ENCODE peak calls at places on chromosomes 11 and 22, in four cellular contexts. One of them, this sample, is unnamed.

GRCh38 chr22:19187716-19188563 is 9.4 kb upstream of the SLC25A1 start:
- DNase-seq in G401: no peak
- DNase-seq in stimulated activated CD8-positive, alpha-beta memory T cell treated with anti-CD3 and anti-CD28 coated beads, Interleukin-4, amount 100 ng/mL, for 1 hour: no peak
- DNase-seq in heart left ventricle: no peak
- DNase-seq in this sample: no peak

GRCh38 chr11:62547691-62548281 is 1.2 kb upstream of the AHNAK start:
- DNase-seq in G401: peak
- DNase-seq in stimulated activated CD8-positive, alpha-beta memory T cell treated with anti-CD3 and anti-CD28 coated beads, Interleukin-4, amount 100 ng/mL, for 1 hour: no peak
- DNase-seq in heart left ventricle: peak
- DNase-seq in this sample: peak

GRCh38 chr11:47443028-47443700 is 5.8 kb downstream of the RAPSN start:
- DNase-seq in G401: peak
- DNase-seq in stimulated activated CD8-positive, alpha-beta memory T cell treated with anti-CD3 and anti-CD28 coated beads, Interleukin-4, amount 100 ng/mL, for 1 hour: no peak
- DNase-seq in heart left ventricle: no peak
- DNase-seq in this sample: no peak

GRCh38 chr22:22902247-22902962 is 14.8 kb downstream of the IGLL5 start:
- DNase-seq in G401: no peak
- DNase-seq in stimulated activated CD8-positive, alpha-beta memory T cell treated with anti-CD3 and anti-CD28 coated beads, Interleukin-4, amount 100 ng/mL, for 1 hour: no peak
- DNase-seq in heart left ventricle: no peak
- DNase-seq in this sample: no peak

GRCh38 chr11:26626346-26626745 is 54.3 kb upstream of the MUC15 start:
- DNase-seq in G401: no peak
- DNase-seq in stimulated activated CD8-positive, alpha-beta memory T cell treated with anti-CD3 and anti-CD28 coated beads, Interleukin-4, amount 100 ng/mL, for 1 hour: no peak
- DNase-seq in heart left ventricle: no peak
- DNase-seq in this sample: no peak

GRCh38 chr11:46336781-46337180 is 10.5 kb upstream of the DGKZ start:
- DNase-seq in G401: no peak
- DNase-seq in stimulated activated CD8-positive, alpha-beta memory T cell treated with anti-CD3 and anti-CD28 coated beads, Interleukin-4, amount 100 ng/mL, for 1 hour: no peak
- DNase-seq in heart left ventricle: no peak
- DNase-seq in this sample: no peak

GRCh38 chr11:75946531-75947530 is 131.8 kb downstream of the UVRAG start:
- DNase-seq in G401: peak
- DNase-seq in stimulated activated CD8-positive, alpha-beta memory T cell treated with anti-CD3 and anti-CD28 coated beads, Interleukin-4, amount 100 ng/mL, for 1 hour: no peak
- DNase-seq in heart left ventricle: peak
- DNase-seq in this sample: no peak

GRCh38 chr11:65961267-65962135 is at the start of gene SART1:
- DNase-seq in G401: peak
- DNase-seq in stimulated activated CD8-positive, alpha-beta memory T cell treated with anti-CD3 and anti-CD28 coated beads, Interleukin-4, amount 100 ng/mL, for 1 hour: peak
- DNase-seq in heart left ventricle: peak
- DNase-seq in this sample: peak

GRCh38 chr11:110184974-110185597 is 91.9 kb downstream of the ZC3H12C start:
- DNase-seq in G401: no peak
- DNase-seq in stimulated activated CD8-positive, alpha-beta memory T cell treated with anti-CD3 and anti-CD28 coated beads, Interleukin-4, amount 100 ng/mL, for 1 hour: no peak
- DNase-seq in heart left ventricle: no peak
- DNase-seq in this sample: no peak

GRCh38 chr22:42816339-42816738 is 40.7 kb downstream of the ARFGAP3 start:
- DNase-seq in G401: no peak
- DNase-seq in stimulated activated CD8-positive, alpha-beta memory T cell treated with anti-CD3 and anti-CD28 coated beads, Interleukin-4, amount 100 ng/mL, for 1 hour: no peak
- DNase-seq in heart left ventricle: no peak
- DNase-seq in this sample: no peak

GRCh38 chr22:27719535-27720227 is 81.9 kb downstream of the MN1 start:
- DNase-seq in G401: peak
- DNase-seq in stimulated activated CD8-positive, alpha-beta memory T cell treated with anti-CD3 and anti-CD28 coated beads, Interleukin-4, amount 100 ng/mL, for 1 hour: no peak
- DNase-seq in heart left ventricle: peak
- DNase-seq in this sample: no peak

GRCh38 chr11:111846640-111847039 is 24.7 kb downstream of the ALG9 start:
- DNase-seq in G401: peak
- DNase-seq in stimulated activated CD8-positive, alpha-beta memory T cell treated with anti-CD3 and anti-CD28 coated beads, Interleukin-4, amount 100 ng/mL, for 1 hour: no peak
- DNase-seq in heart left ventricle: no peak
- DNase-seq in this sample: no peak

GRCh38 chr11:20048246-20048645 is 112.0 kb downstream of the DBX1 start:
- DNase-seq in G401: no peak
- DNase-seq in stimulated activated CD8-positive, alpha-beta memory T cell treated with anti-CD3 and anti-CD28 coated beads, Interleukin-4, amount 100 ng/mL, for 1 hour: no peak
- DNase-seq in heart left ventricle: no peak
- DNase-seq in this sample: no peak

GRCh38 chr11:31160504-31161422 is 208.8 kb downstream of the DCDC1 start:
- DNase-seq in G401: no peak
- DNase-seq in stimulated activated CD8-positive, alpha-beta memory T cell treated with anti-CD3 and anti-CD28 coated beads, Interleukin-4, amount 100 ng/mL, for 1 hour: no peak
- DNase-seq in heart left ventricle: no peak
- DNase-seq in this sample: no peak

GRCh38 chr11:1401656-1402221 is 12.0 kb downstream of the BRSK2 start:
- DNase-seq in G401: no peak
- DNase-seq in stimulated activated CD8-positive, alpha-beta memory T cell treated with anti-CD3 and anti-CD28 coated beads, Interleukin-4, amount 100 ng/mL, for 1 hour: no peak
- DNase-seq in heart left ventricle: peak
- DNase-seq in this sample: no peak

GRCh38 chr11:57378166-57378565 is 2.8 kb downstream of the PRG3 start:
- DNase-seq in G401: no peak
- DNase-seq in stimulated activated CD8-positive, alpha-beta memory T cell treated with anti-CD3 and anti-CD28 coated beads, Interleukin-4, amount 100 ng/mL, for 1 hour: no peak
- DNase-seq in heart left ventricle: no peak
- DNase-seq in this sample: no peak

GRCh38 chr22:41844513-41844912 is 11.6 kb downstream of the SREBF2 start:
- DNase-seq in G401: no peak
- DNase-seq in stimulated activated CD8-positive, alpha-beta memory T cell treated with anti-CD3 and anti-CD28 coated beads, Interleukin-4, amount 100 ng/mL, for 1 hour: no peak
- DNase-seq in heart left ventricle: no peak
- DNase-seq in this sample: no peak

GRCh38 chr22:19753996-19754700 is 6.4 kb upstream of the TBX1 start:
- DNase-seq in G401: no peak
- DNase-seq in stimulated activated CD8-positive, alpha-beta memory T cell treated with anti-CD3 and anti-CD28 coated beads, Interleukin-4, amount 100 ng/mL, for 1 hour: no peak
- DNase-seq in heart left ventricle: no peak
- DNase-seq in this sample: no peak

GRCh38 chr22:29520851-29521250 is 32.7 kb downstream of the THOC5 start:
- DNase-seq in G401: no peak
- DNase-seq in stimulated activated CD8-positive, alpha-beta memory T cell treated with anti-CD3 and anti-CD28 coated beads, Interleukin-4, amount 100 ng/mL, for 1 hour: no peak
- DNase-seq in heart left ventricle: no peak
- DNase-seq in this sample: peak

GRCh38 chr22:19429950-19430889 is 1.3 kb downstream of the HIRA start:
- DNase-seq in G401: no peak
- DNase-seq in stimulated activated CD8-positive, alpha-beta memory T cell treated with anti-CD3 and anti-CD28 coated beads, Interleukin-4, amount 100 ng/mL, for 1 hour: no peak
- DNase-seq in heart left ventricle: no peak
- DNase-seq in this sample: peak

GRCh38 chr11:114257621-114258558 is 38.3 kb upstream of the NNMT start:
- DNase-seq in G401: no peak
- DNase-seq in stimulated activated CD8-positive, alpha-beta memory T cell treated with anti-CD3 and anti-CD28 coated beads, Interleukin-4, amount 100 ng/mL, for 1 hour: no peak
- DNase-seq in heart left ventricle: peak
- DNase-seq in this sample: no peak

GRCh38 chr22:48152916-48153315 is 1390.5 kb downstream of the TBC1D22A start:
- DNase-seq in G401: no peak
- DNase-seq in stimulated activated CD8-positive, alpha-beta memory T cell treated with anti-CD3 and anti-CD28 coated beads, Interleukin-4, amount 100 ng/mL, for 1 hour: no peak
- DNase-seq in heart left ventricle: no peak
- DNase-seq in this sample: no peak

GRCh38 chr11:19683141-19683805 is 29.4 kb upstream of the NAV2 start:
- DNase-seq in G401: peak
- DNase-seq in stimulated activated CD8-positive, alpha-beta memory T cell treated with anti-CD3 and anti-CD28 coated beads, Interleukin-4, amount 100 ng/mL, for 1 hour: no peak
- DNase-seq in heart left ventricle: peak
- DNase-seq in this sample: peak